ENCODE peak calls at places on chromosome 12, in five cellular contexts. Y is neuronal stem cell, F is H1, D is mesenchymal stem cell, X is trophoblast cell. E is an unnamed sample.

GRCh38 chr12:88951860-88952483 is 371.7 kb upstream of the KITLG start:
- DNase-seq in Y (peak), F (no peak), D (no peak), X (no peak), E (peak)

GRCh38 chr12:15856097-15856982 is 25.8 kb upstream of the STRAP start:
- DNase-seq in Y (peak), F (no peak), D (peak), X (peak), E (no peak)

GRCh38 chr12:29012673-29013072 is 136.4 kb upstream of the FAR2 start:
- DNase-seq in Y (no peak), F (no peak), D (no peak), X (no peak), E (no peak)

GRCh38 chr12:14416658-14417057 is 51.2 kb downstream of the ATF7IP start:
- DNase-seq in Y (peak), F (no peak), D (peak), X (no peak), E (peak)

GRCh38 chr12:42213023-42213422 is 25.0 kb downstream of the YAF2 start:
- DNase-seq in Y (no peak), F (no peak), D (no peak), X (peak), E (no peak)

GRCh38 chr12:55582066-55582465 is 9.8 kb downstream of the OR2AP1 start:
- DNase-seq in Y (no peak), F (no peak), D (no peak), X (no peak), E (no peak)

GRCh38 chr12:52244615-52244994 is 11.6 kb downstream of the KRT7 start:
- DNase-seq in Y (no peak), F (no peak), D (peak), X (no peak), E (no peak)

GRCh38 chr12:123037791-123038190 is 57.3 kb downstream of the ARL6IP4 start:
- DNase-seq in Y (no peak), F (no peak), D (no peak), X (no peak), E (no peak)

GRCh38 chr12:13282861-13283260 is 86.3 kb downstream of the EMP1 start:
- DNase-seq in Y (no peak), F (no peak), D (no peak), X (no peak), E (no peak)

GRCh38 chr12:54337854-54338650 is 13.1 kb downstream of the COPZ1 start:
- DNase-seq in Y (no peak), F (no peak), D (peak), X (no peak), E (no peak)

GRCh38 chr12:92538970-92539749 is 163.6 kb upstream of the PLEKHG7 start:
- DNase-seq in Y (no peak), F (no peak), D (peak), X (peak), E (no peak)

GRCh38 chr12:11496157-11496851 is 100.9 kb upstream of the PRB2 start:
- DNase-seq in Y (no peak), F (no peak), D (no peak), X (no peak), E (peak)

GRCh38 chr12:124509676-124510300 is 57.6 kb downstream of the NCOR2 start:
- DNase-seq in Y (no peak), F (no peak), D (peak), X (no peak), E (peak)

GRCh38 chr12:5305425-5305824 is 126.5 kb upstream of the NTF3 start:
- DNase-seq in Y (no peak), F (no peak), D (no peak), X (no peak), E (no peak)

GRCh38 chr12:109962388-109962787 is 33.8 kb downstream of the GIT2 start:
- DNase-seq in Y (no peak), F (no peak), D (no peak), X (no peak), E (peak)

DNA sequence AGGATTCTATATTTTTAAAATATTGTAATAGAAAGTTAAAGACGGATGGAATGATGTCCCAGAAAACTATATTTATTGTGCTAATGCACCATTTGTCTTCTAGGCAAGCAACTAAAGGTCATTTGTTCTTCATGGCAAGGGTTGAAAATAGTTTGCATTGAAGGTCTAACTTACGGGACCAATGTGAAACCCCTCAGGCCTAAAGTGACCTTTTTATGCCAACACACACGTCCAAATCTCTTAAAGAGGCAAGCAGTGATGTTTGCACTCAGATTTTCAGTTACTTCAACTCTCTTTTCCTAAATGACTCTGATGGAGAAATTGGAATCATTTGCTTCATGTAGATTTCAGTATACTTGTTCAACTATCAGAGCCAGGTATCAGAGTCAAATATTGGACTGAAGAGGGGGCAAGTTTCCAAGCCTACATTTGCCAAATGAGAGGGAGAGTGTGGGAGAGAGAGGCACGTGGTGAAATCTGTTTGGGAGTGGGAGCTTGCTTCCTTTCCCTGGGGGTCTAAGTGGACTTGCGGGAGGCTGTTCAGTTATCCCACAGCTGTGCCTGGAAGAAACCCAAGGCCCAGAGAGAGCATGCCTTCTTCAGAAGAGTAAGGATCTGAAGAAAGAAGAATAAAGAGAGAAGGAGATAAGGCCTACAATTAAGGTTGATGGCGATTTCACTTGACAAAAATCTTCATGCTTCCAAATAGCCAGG is 459.8 kb downstream of the BCAT1 start:
- DNase-seq in Y (no peak), F (no peak), D (no peak), X (no peak), E (no peak)
- H3K14ac ChIP-seq in Y (no peak), F (no peak), D (no peak), X (no peak), E (no peak)

GRCh38 chr12:40300490-40300889 is 75.7 kb downstream of the LRRK2 start:
- DNase-seq in Y (no peak), F (no peak), D (no peak), X (no peak), E (no peak)
- H2BK12ac ChIP-seq in Y (no peak), F (no peak), D (no peak), X (no peak), E (no peak)

DNA sequence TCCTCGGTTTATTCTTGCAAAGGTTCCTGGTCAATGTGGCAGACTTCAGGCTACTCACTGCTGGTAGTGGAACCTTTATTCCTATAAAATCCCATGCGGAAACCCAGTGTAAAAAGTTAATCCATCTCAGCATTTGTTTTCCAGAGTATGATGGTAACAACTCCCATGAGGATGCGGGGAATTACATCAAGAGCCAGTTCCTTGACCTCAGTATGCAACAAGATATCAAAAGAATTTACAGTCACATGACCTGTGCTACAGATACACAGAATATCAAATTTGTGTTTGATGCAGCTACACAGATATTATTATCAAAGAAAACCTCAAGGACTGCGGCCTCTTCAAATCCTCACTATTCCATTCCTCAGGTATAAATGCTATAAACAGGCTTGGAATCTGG is 19.3 kb downstream of the CPM start:
- DNase-seq in Y (no peak), F (no peak), D (no peak), X (no peak), E (no peak)
- H3K9ac ChIP-seq in Y (no peak), F (no peak), D (no peak), X (no peak), E (no peak)

DNA sequence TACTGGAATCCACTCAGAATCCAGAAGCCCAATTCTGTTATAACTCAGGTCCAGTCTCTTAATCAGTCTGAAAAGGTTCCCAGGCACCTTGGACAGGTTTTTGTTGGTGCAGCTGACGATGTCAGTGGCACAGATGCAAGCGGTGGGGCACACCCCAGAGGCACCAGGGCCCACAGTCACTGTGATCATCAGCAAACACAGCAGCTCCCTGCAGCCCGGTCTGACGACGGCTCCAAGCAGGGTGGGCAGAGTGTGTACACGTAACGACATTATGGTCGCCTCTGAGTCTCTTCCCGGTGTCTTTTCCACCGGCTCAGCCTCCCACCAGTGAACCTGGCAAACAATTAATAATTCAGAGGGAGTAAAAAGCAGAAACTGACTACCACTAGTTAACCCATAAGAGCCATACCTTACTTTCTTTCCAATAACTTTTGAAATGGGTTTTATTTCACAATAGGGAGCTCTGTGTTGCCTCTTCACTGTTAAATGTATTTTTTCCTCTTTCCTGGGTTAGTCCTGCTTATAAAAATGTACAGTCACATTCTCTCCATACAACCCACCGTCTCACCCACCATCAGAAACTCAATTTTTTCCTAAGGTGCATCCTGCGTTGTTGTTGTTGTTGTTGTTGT is 572 bp upstream of the PCED1B start:
- DNase-seq in Y (no peak), F (no peak), D (peak), X (no peak), E (no peak)
- H3K14ac ChIP-seq in Y (no peak), F (no peak), D (no peak), X (no peak), E (no peak)

GRCh38 chr12:59044791-59045190 is 124.5 kb upstream of the LRIG3 start:
- DNase-seq in Y (no peak), F (no peak), D (no peak), X (no peak), E (no peak)
- H2BK12ac ChIP-seq in Y (no peak), F (no peak), D (no peak), X (no peak), E (no peak)

GRCh38 chr12:68481181-68481941 is 129.3 kb upstream of the RAP1B start:
- DNase-seq in Y (no peak), F (no peak), D (peak), X (no peak), E (no peak)
- H3K9ac ChIP-seq in Y (no peak), F (no peak), D (no peak), X (no peak), E (no peak)